ENCODE peak calls at places on chromosomes 3 and 15, in four cellular contexts. One of them, this sample, is unnamed.

GRCh38 chr3:3552741-3553140 is 246.5 kb upstream of the LRRN1 start:
- DNase-seq in activated CD8-positive, alpha-beta memory T cell treated with anti-CD3 and anti-CD28 coated beads for 1 hour: no peak
- DNase-seq in CD8-positive, alpha-beta memory T cell: no peak
- DNase-seq in progenitor cell of endocrine pancreas: no peak
- DNase-seq in this sample: no peak

GRCh38 chr3:47605646-47606045 is 27.0 kb upstream of the CSPG5 start:
- DNase-seq in activated CD8-positive, alpha-beta memory T cell treated with anti-CD3 and anti-CD28 coated beads for 1 hour: no peak
- DNase-seq in CD8-positive, alpha-beta memory T cell: no peak
- DNase-seq in progenitor cell of endocrine pancreas: no peak
- DNase-seq in this sample: no peak

GRCh38 chr15:90828111-90828510 is 40.3 kb upstream of the FURIN start:
- DNase-seq in activated CD8-positive, alpha-beta memory T cell treated with anti-CD3 and anti-CD28 coated beads for 1 hour: no peak
- DNase-seq in CD8-positive, alpha-beta memory T cell: no peak
- DNase-seq in progenitor cell of endocrine pancreas: no peak
- DNase-seq in this sample: no peak

GRCh38 chr15:98787936-98788757 is 139.8 kb downstream of the IGF1R start:
- DNase-seq in activated CD8-positive, alpha-beta memory T cell treated with anti-CD3 and anti-CD28 coated beads for 1 hour: no peak
- DNase-seq in CD8-positive, alpha-beta memory T cell: no peak
- DNase-seq in progenitor cell of endocrine pancreas: no peak
- DNase-seq in this sample: no peak

GRCh38 chr15:94021621-94022320 is 209.6 kb upstream of the MCTP2 start:
- DNase-seq in activated CD8-positive, alpha-beta memory T cell treated with anti-CD3 and anti-CD28 coated beads for 1 hour: no peak
- DNase-seq in CD8-positive, alpha-beta memory T cell: no peak
- DNase-seq in progenitor cell of endocrine pancreas: no peak
- DNase-seq in this sample: no peak

GRCh38 chr15:86300371-86301106 is 220.9 kb downstream of the AGBL1 start:
- DNase-seq in activated CD8-positive, alpha-beta memory T cell treated with anti-CD3 and anti-CD28 coated beads for 1 hour: no peak
- DNase-seq in CD8-positive, alpha-beta memory T cell: no peak
- DNase-seq in progenitor cell of endocrine pancreas: no peak
- DNase-seq in this sample: no peak

GRCh38 chr3:127170794-127171193 is 22.1 kb upstream of the PRR23E start:
- DNase-seq in activated CD8-positive, alpha-beta memory T cell treated with anti-CD3 and anti-CD28 coated beads for 1 hour: no peak
- DNase-seq in CD8-positive, alpha-beta memory T cell: no peak
- DNase-seq in progenitor cell of endocrine pancreas: no peak
- DNase-seq in this sample: no peak

GRCh38 chr3:78041486-78041885 is 1001.6 kb downstream of the ROBO2 start:
- DNase-seq in activated CD8-positive, alpha-beta memory T cell treated with anti-CD3 and anti-CD28 coated beads for 1 hour: no peak
- DNase-seq in CD8-positive, alpha-beta memory T cell: no peak
- DNase-seq in progenitor cell of endocrine pancreas: no peak
- DNase-seq in this sample: no peak

GRCh38 chr15:82999905-83000671 is 11.4 kb downstream of the C15orf40 start:
- DNase-seq in activated CD8-positive, alpha-beta memory T cell treated with anti-CD3 and anti-CD28 coated beads for 1 hour: no peak
- DNase-seq in CD8-positive, alpha-beta memory T cell: no peak
- DNase-seq in progenitor cell of endocrine pancreas: no peak
- DNase-seq in this sample: peak

GRCh38 chr15:96851613-96852012 is 521.1 kb downstream of the NR2F2 start:
- DNase-seq in activated CD8-positive, alpha-beta memory T cell treated with anti-CD3 and anti-CD28 coated beads for 1 hour: no peak
- DNase-seq in CD8-positive, alpha-beta memory T cell: no peak
- DNase-seq in progenitor cell of endocrine pancreas: no peak
- DNase-seq in this sample: peak

GRCh38 chr3:184332370-184333090 is 4.9 kb upstream of the FAM131A start:
- DNase-seq in activated CD8-positive, alpha-beta memory T cell treated with anti-CD3 and anti-CD28 coated beads for 1 hour: no peak
- DNase-seq in CD8-positive, alpha-beta memory T cell: no peak
- DNase-seq in progenitor cell of endocrine pancreas: no peak
- DNase-seq in this sample: no peak

GRCh38 chr3:144039661-144040060 is 68.0 kb downstream of the DIPK2A start:
- DNase-seq in activated CD8-positive, alpha-beta memory T cell treated with anti-CD3 and anti-CD28 coated beads for 1 hour: no peak
- DNase-seq in CD8-positive, alpha-beta memory T cell: no peak
- DNase-seq in progenitor cell of endocrine pancreas: no peak
- DNase-seq in this sample: no peak

GRCh38 chr15:90979582-90979981 is 14.8 kb downstream of the PRC1 start:
- DNase-seq in activated CD8-positive, alpha-beta memory T cell treated with anti-CD3 and anti-CD28 coated beads for 1 hour: no peak
- DNase-seq in CD8-positive, alpha-beta memory T cell: no peak
- DNase-seq in progenitor cell of endocrine pancreas: no peak
- DNase-seq in this sample: no peak

GRCh38 chr15:31308185-31308639 is 18.4 kb upstream of the KLF13 start:
- DNase-seq in activated CD8-positive, alpha-beta memory T cell treated with anti-CD3 and anti-CD28 coated beads for 1 hour: no peak
- DNase-seq in CD8-positive, alpha-beta memory T cell: no peak
- DNase-seq in progenitor cell of endocrine pancreas: peak
- DNase-seq in this sample: no peak

GRCh38 chr3:107699682-107700081 is 176.9 kb downstream of the BBX start:
- DNase-seq in activated CD8-positive, alpha-beta memory T cell treated with anti-CD3 and anti-CD28 coated beads for 1 hour: no peak
- DNase-seq in CD8-positive, alpha-beta memory T cell: no peak
- DNase-seq in progenitor cell of endocrine pancreas: no peak
- DNase-seq in this sample: no peak

GRCh38 chr15:95252404-95252803 is 1021.0 kb downstream of the MCTP2 start:
- DNase-seq in activated CD8-positive, alpha-beta memory T cell treated with anti-CD3 and anti-CD28 coated beads for 1 hour: no peak
- DNase-seq in CD8-positive, alpha-beta memory T cell: no peak
- DNase-seq in progenitor cell of endocrine pancreas: no peak
- DNase-seq in this sample: no peak

GRCh38 chr3:195739561-195740111 is 18.9 kb downstream of the MUC20 start:
- DNase-seq in activated CD8-positive, alpha-beta memory T cell treated with anti-CD3 and anti-CD28 coated beads for 1 hour: no peak
- DNase-seq in CD8-positive, alpha-beta memory T cell: no peak
- DNase-seq in progenitor cell of endocrine pancreas: no peak
- DNase-seq in this sample: no peak

GRCh38 chr3:23950303-23950702 is 5.2 kb downstream of the NR1D2 start:
- DNase-seq in activated CD8-positive, alpha-beta memory T cell treated with anti-CD3 and anti-CD28 coated beads for 1 hour: no peak
- DNase-seq in CD8-positive, alpha-beta memory T cell: no peak
- DNase-seq in progenitor cell of endocrine pancreas: no peak
- DNase-seq in this sample: no peak

GRCh38 chr3:113266738-113267137 is 55.4 kb downstream of the BOC start:
- DNase-seq in activated CD8-positive, alpha-beta memory T cell treated with anti-CD3 and anti-CD28 coated beads for 1 hour: no peak
- DNase-seq in CD8-positive, alpha-beta memory T cell: no peak
- DNase-seq in progenitor cell of endocrine pancreas: no peak
- DNase-seq in this sample: no peak

GRCh38 chr3:54660599-54661210 is 267.2 kb downstream of the LRTM1 start:
- DNase-seq in activated CD8-positive, alpha-beta memory T cell treated with anti-CD3 and anti-CD28 coated beads for 1 hour: no peak
- DNase-seq in CD8-positive, alpha-beta memory T cell: no peak
- DNase-seq in progenitor cell of endocrine pancreas: no peak
- DNase-seq in this sample: no peak

GRCh38 chr15:79675982-79676381 is 220.8 kb downstream of the MTHFS start:
- DNase-seq in activated CD8-positive, alpha-beta memory T cell treated with anti-CD3 and anti-CD28 coated beads for 1 hour: no peak
- DNase-seq in CD8-positive, alpha-beta memory T cell: no peak
- DNase-seq in progenitor cell of endocrine pancreas: no peak
- DNase-seq in this sample: no peak

GRCh38 chr15:88449581-88449980 is 17.6 kb downstream of the MRPL46 start:
- DNase-seq in activated CD8-positive, alpha-beta memory T cell treated with anti-CD3 and anti-CD28 coated beads for 1 hour: no peak
- DNase-seq in CD8-positive, alpha-beta memory T cell: no peak
- DNase-seq in progenitor cell of endocrine pancreas: no peak
- DNase-seq in this sample: no peak

GRCh38 chr15:55573224-55573623 is 14.9 kb downstream of the PYGO1 start:
- DNase-seq in activated CD8-positive, alpha-beta memory T cell treated with anti-CD3 and anti-CD28 coated beads for 1 hour: no peak
- DNase-seq in CD8-positive, alpha-beta memory T cell: no peak
- DNase-seq in progenitor cell of endocrine pancreas: no peak
- DNase-seq in this sample: no peak

GRCh38 chr3:9194509-9195184 is 54.8 kb downstream of the SRGAP3 start:
- DNase-seq in activated CD8-positive, alpha-beta memory T cell treated with anti-CD3 and anti-CD28 coated beads for 1 hour: no peak
- DNase-seq in CD8-positive, alpha-beta memory T cell: no peak
- DNase-seq in progenitor cell of endocrine pancreas: no peak
- DNase-seq in this sample: no peak

GRCh38 chr15:79942656-79943481 is 28.1 kb downstream of the BCL2A1 start:
- DNase-seq in activated CD8-positive, alpha-beta memory T cell treated with anti-CD3 and anti-CD28 coated beads for 1 hour: no peak
- DNase-seq in CD8-positive, alpha-beta memory T cell: no peak
- DNase-seq in progenitor cell of endocrine pancreas: no peak
- DNase-seq in this sample: no peak

GRCh38 chr3:193776626-193777025 is 183.6 kb downstream of the OPA1 start:
- DNase-seq in activated CD8-positive, alpha-beta memory T cell treated with anti-CD3 and anti-CD28 coated beads for 1 hour: no peak
- DNase-seq in CD8-positive, alpha-beta memory T cell: no peak
- DNase-seq in progenitor cell of endocrine pancreas: no peak
- DNase-seq in this sample: no peak

GRCh38 chr15:44775923-44776322 is 39.6 kb downstream of the TRIM69 start:
- DNase-seq in activated CD8-positive, alpha-beta memory T cell treated with anti-CD3 and anti-CD28 coated beads for 1 hour: no peak
- DNase-seq in CD8-positive, alpha-beta memory T cell: no peak
- DNase-seq in progenitor cell of endocrine pancreas: no peak
- DNase-seq in this sample: no peak

GRCh38 chr3:188683032-188683491 is 488.7 kb upstream of the TPRG1 start:
- DNase-seq in activated CD8-positive, alpha-beta memory T cell treated with anti-CD3 and anti-CD28 coated beads for 1 hour: no peak
- DNase-seq in CD8-positive, alpha-beta memory T cell: no peak
- DNase-seq in progenitor cell of endocrine pancreas: no peak
- DNase-seq in this sample: peak

This sample was measured in smooth muscle cell of the brain vasculature.